ENCODE peak calls at places on chromosomes 2 and 18, in seven cellular contexts. G is A673, R is left ventricle myocardium inferior, S is SK-N-SH, W is uterus, Z is esophagus squamous epithelium, C is fibroblast of lung. O is an unnamed sample. For H3K9me3, the result is how much of the 10 kb centered on the place peaks cover.

GRCh38 chr2:240066489-240066888 is 13.2 kb upstream of the OR6B3 start:
- DNase-seq in S (no peak), G (no peak), C (no peak), W (no peak), R (no peak), Z (no peak), O (no peak)

GRCh38 chr2:65500319-65501040 is 68.1 kb upstream of the SPRED2 start:
- DNase-seq in R (no peak), W (no peak), G (no peak), S (no peak), C (no peak), Z (no peak), O (no peak)

GRCh38 chr18:5173216-5173615 is 23.8 kb downstream of the AKAIN1 start:
- DNase-seq in G (no peak), Z (no peak), S (no peak), R (no peak), W (no peak), C (no peak), O (no peak)

GRCh38 chr2:47559079-47559684 is 156.2 kb downstream of the MSH2 start:
- DNase-seq in Z (no peak), R (no peak), G (no peak), S (no peak), C (peak), W (no peak), O (peak)

GRCh38 chr2:179588486-179589145 is 272.8 kb downstream of the ZNF385B start:
- DNase-seq in G (no peak), C (peak), Z (no peak), S (peak), W (no peak), R (no peak), O (no peak)

GRCh38 chr18:36350839-36351474 is 53.4 kb downstream of the FHOD3 start:
- DNase-seq in S (no peak), C (no peak), G (peak), Z (no peak), R (no peak), W (no peak), O (no peak)

GRCh38 chr2:168466834-168467565 is 10.9 kb downstream of the CERS6 start:
- DNase-seq in S (no peak), W (no peak), C (no peak), Z (no peak), G (no peak), R (no peak), O (no peak)

GRCh38 chr2:204453730-204454167 is 91.5 kb upstream of the PARD3B start:
- DNase-seq in G (peak), W (peak), S (peak), R (peak), Z (no peak), C (peak), O (peak)

GRCh38 chr18:58253871-58254270 is 209.8 kb downstream of the NEDD4L start:
- DNase-seq in C (no peak), Z (no peak), G (no peak), S (no peak), R (no peak), W (no peak), O (no peak)

GRCh38 chr2:223599646-223600009 is 2.5 kb downstream of the SCG2 start:
- DNase-seq in S (no peak), W (no peak), R (no peak), G (no peak), C (peak), Z (no peak), O (no peak)

GRCh38 chr2:55009277-55010055 is 40.8 kb downstream of the RTN4 start:
- DNase-seq in Z (no peak), S (no peak), R (no peak), G (peak), C (no peak), W (no peak), O (no peak)

GRCh38 chr2:14514001-14514400 is 118.5 kb upstream of the LRATD1 start:
- DNase-seq in Z (no peak), S (no peak), R (no peak), G (no peak), W (no peak), C (no peak), O (no peak)
- H3K9me3 ChIP-seq in Z (under half), S (under half), R (under half), G (under half), W (under half), C (under half), O (under half)

DNA sequence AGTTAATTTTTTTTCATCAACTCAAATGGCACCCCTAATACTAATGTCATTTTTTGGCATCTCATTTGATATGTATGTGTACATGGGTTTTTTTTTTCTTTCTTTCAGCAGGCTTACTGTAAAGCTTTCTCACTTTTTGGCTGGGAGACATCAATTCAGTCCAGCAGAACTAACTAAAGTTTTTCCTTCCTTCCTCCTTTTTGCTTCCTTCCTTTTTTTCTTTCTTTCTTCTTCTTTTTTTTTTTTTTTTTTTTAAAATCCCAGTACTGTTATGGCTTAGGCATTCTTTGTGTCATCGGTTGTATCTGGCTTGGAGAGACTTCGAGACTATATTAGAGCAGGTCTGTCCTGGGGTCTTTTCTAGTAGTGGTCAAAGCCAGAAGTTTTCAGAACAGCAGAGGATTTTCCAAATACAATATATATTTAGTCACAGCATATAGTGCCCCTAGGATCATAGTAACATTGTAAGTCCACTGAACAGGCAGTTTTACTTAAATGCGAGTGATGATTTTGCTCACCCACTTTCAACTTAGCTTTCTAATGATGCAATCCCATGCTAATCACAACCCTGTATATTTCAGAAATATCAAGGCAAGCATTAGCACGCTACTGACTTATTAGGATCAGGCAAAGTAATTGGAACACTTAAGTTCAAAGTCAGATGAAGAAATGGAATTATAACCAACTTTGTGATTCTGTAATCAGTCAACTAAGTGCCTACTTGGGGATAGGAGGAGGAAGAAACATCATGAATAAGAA is 4.0 kb downstream of the KLHL29 start:
- DNase-seq in W (no peak), S (no peak), C (no peak), R (no peak), Z (no peak), G (no peak), O (no peak)
- H3K9me3 ChIP-seq in W (under half), S (under half), C (under half), R (under half), Z (under half), G (under half), O (under half)

DNA sequence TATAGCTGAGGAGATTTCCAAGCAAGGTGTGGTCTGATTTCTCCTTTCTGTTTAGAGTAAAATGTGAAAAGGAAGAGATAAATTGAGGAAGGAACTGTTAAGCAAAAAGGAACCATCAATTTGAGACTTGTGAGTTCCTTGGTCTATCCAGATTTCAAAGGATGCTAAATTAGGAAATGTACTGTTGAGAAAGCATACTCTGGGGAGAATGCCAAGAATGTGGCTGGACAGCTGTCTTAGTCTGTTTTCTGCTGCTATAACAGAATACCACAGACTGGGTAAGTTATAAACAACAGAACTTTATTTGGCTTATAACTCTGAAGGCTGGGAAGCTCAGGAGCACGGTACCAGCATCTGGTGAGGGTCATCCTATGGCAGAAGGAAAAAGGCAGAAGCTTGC is 1097.2 kb downstream of the TDRD15 start:
- DNase-seq in S (no peak), Z (no peak), R (no peak), C (no peak), W (no peak), G (no peak), O (no peak)
- H3K9me3 ChIP-seq in S (under half), Z (under half), R (under half), C (under half), W (under half), G (under half), O (under half)

GRCh38 chr2:127792805-127793204 is 18.2 kb downstream of the WDR33 start:
- DNase-seq in R (no peak), Z (no peak), W (no peak), C (no peak), G (no peak), S (no peak), O (no peak)
- H3K9me3 ChIP-seq in R (under half), Z (under half), W (under half), C (under half), G (under half), S (under half), O (under half)

GRCh38 chr2:141316103-141316502 is 814.7 kb downstream of the LRP1B start:
- DNase-seq in S (no peak), R (no peak), W (no peak), C (no peak), Z (no peak), G (no peak), O (no peak)

GRCh38 chr2:141313972-141314371 is 816.8 kb downstream of the LRP1B start:
- DNase-seq in R (no peak), Z (no peak), C (no peak), S (no peak), G (no peak), W (no peak), O (no peak)

GRCh38 chr2:141306368-141306767 is 824.4 kb downstream of the LRP1B start:
- DNase-seq in Z (no peak), S (no peak), G (no peak), R (no peak), W (no peak), C (no peak), O (no peak)

GRCh38 chr2:141316606-141317005 is 814.2 kb downstream of the LRP1B start:
- DNase-seq in C (peak), R (no peak), S (no peak), G (peak), Z (no peak), W (no peak), O (no peak)

DNA sequence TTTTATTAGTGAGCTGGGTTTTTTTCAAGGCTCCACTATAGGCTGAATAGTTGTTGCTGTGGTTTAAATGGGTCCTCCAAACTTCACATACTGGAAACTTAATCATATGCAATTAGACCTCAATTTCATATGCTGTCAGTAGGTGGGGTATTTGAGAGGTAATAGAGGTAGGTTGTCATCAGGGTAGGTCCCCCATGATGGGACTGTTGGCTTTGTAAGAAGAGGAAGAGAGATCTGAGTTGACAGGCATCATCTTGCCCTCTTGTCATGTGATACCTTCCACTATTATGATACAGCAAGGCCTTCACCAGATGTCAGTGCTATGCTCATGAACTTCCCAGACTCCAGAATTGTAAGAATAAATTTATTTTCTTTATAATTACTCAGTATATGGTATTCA is 819.4 kb downstream of the LRP1B start:
- DNase-seq in Z (no peak), G (no peak), S (no peak), R (no peak), W (no peak), C (no peak), O (no peak)
- H3K9me3 ChIP-seq in Z (under half), G (under half), S (under half), R (under half), W (under half), C (under half), O (under half)

GRCh38 chr2:95238131-95238530 is 30.8 kb downstream of the ZNF892 start:
- DNase-seq in C (no peak), G (no peak), S (no peak), W (no peak), Z (no peak), R (no peak), O (no peak)
- H3K9me3 ChIP-seq in C (under half), G (under half), S (under half), W (under half), Z (under half), R (half or more), O (under half)

O was measured in hepatocyte.